ENCODE peak calls at places on chromosomes 6 and 20, in nine cellular contexts. One of them, this sample, is unnamed.

GRCh38 chr6:168124921-168125320 is 45.9 kb upstream of the FRMD1 start:
- DNase-seq in foreskin keratinocyte: no peak
- DNase-seq in endothelial cell: no peak
- DNase-seq in IMR-90: no peak
- DNase-seq in glutamatergic neuron: no peak
- DNase-seq in fibroblast of lung: no peak
- DNase-seq in HCT116: no peak
- DNase-seq in GM20000: no peak
- DNase-seq in GM12865: no peak
- DNase-seq in this sample: peak

GRCh38 chr6:151275121-151275520 is 35.4 kb downstream of the AKAP12 start:
- DNase-seq in IMR-90: no peak
- DNase-seq in HCT116: no peak
- DNase-seq in endothelial cell: no peak
- DNase-seq in GM12865: no peak
- DNase-seq in GM20000: no peak
- DNase-seq in fibroblast of lung: no peak
- DNase-seq in glutamatergic neuron: no peak
- DNase-seq in foreskin keratinocyte: no peak
- DNase-seq in this sample: no peak

GRCh38 chr6:83051386-83052172 is 14.1 kb downstream of the UBE3D start:
- DNase-seq in IMR-90: no peak
- DNase-seq in endothelial cell: no peak
- DNase-seq in fibroblast of lung: no peak
- DNase-seq in HCT116: no peak
- DNase-seq in foreskin keratinocyte: no peak
- DNase-seq in glutamatergic neuron: no peak
- DNase-seq in GM20000: no peak
- DNase-seq in GM12865: no peak
- DNase-seq in this sample: no peak

GRCh38 chr6:36592221-36592655 is 1.9 kb upstream of the SRSF3 start:
- DNase-seq in endothelial cell: no peak
- DNase-seq in fibroblast of lung: no peak
- DNase-seq in HCT116: no peak
- DNase-seq in glutamatergic neuron: no peak
- DNase-seq in IMR-90: no peak
- DNase-seq in GM12865: peak
- DNase-seq in foreskin keratinocyte: no peak
- DNase-seq in GM20000: peak
- DNase-seq in this sample: no peak

GRCh38 chr6:33356295-33356694 is 35.3 kb upstream of the KIFC1 start:
- DNase-seq in GM20000: no peak
- DNase-seq in endothelial cell: no peak
- DNase-seq in GM12865: no peak
- DNase-seq in fibroblast of lung: no peak
- DNase-seq in IMR-90: no peak
- DNase-seq in foreskin keratinocyte: no peak
- DNase-seq in HCT116: no peak
- DNase-seq in glutamatergic neuron: no peak
- DNase-seq in this sample: no peak

GRCh38 chr20:39429716-39430115 is 467.6 kb downstream of the DHX35 start:
- DNase-seq in GM20000: no peak
- DNase-seq in endothelial cell: peak
- DNase-seq in fibroblast of lung: no peak
- DNase-seq in GM12865: no peak
- DNase-seq in IMR-90: no peak
- DNase-seq in glutamatergic neuron: no peak
- DNase-seq in HCT116: no peak
- DNase-seq in foreskin keratinocyte: no peak
- DNase-seq in this sample: no peak

GRCh38 chr20:38147166-38147565 is 17.9 kb downstream of the TGM2 start:
- DNase-seq in IMR-90: no peak
- DNase-seq in glutamatergic neuron: no peak
- DNase-seq in fibroblast of lung: no peak
- DNase-seq in endothelial cell: no peak
- DNase-seq in HCT116: no peak
- DNase-seq in GM12865: no peak
- DNase-seq in GM20000: no peak
- DNase-seq in foreskin keratinocyte: no peak
- DNase-seq in this sample: no peak

GRCh38 chr20:25083773-25084615 is 2.1 kb upstream of the VSX1 start:
- DNase-seq in glutamatergic neuron: no peak
- DNase-seq in HCT116: no peak
- DNase-seq in endothelial cell: no peak
- DNase-seq in foreskin keratinocyte: peak
- DNase-seq in fibroblast of lung: no peak
- DNase-seq in GM12865: no peak
- DNase-seq in GM20000: no peak
- DNase-seq in IMR-90: no peak
- DNase-seq in this sample: peak

GRCh38 chr6:19303381-19303780 is 533.8 kb upstream of the ID4 start:
- DNase-seq in GM20000: no peak
- DNase-seq in foreskin keratinocyte: no peak
- DNase-seq in HCT116: no peak
- DNase-seq in endothelial cell: no peak
- DNase-seq in fibroblast of lung: peak
- DNase-seq in IMR-90: no peak
- DNase-seq in GM12865: no peak
- DNase-seq in glutamatergic neuron: no peak
- DNase-seq in this sample: no peak

GRCh38 chr6:131135244-131136020 is at the start of gene AKAP7:
- DNase-seq in endothelial cell: peak
- DNase-seq in GM20000: peak
- DNase-seq in foreskin keratinocyte: peak
- DNase-seq in HCT116: peak
- DNase-seq in GM12865: peak
- DNase-seq in glutamatergic neuron: peak
- DNase-seq in IMR-90: peak
- DNase-seq in fibroblast of lung: peak
- DNase-seq in this sample: peak

GRCh38 chr6:128822271-128822670 is 60.7 kb upstream of the LAMA2 start:
- DNase-seq in IMR-90: peak
- DNase-seq in endothelial cell: no peak
- DNase-seq in foreskin keratinocyte: no peak
- DNase-seq in GM12865: no peak
- DNase-seq in glutamatergic neuron: no peak
- DNase-seq in GM20000: no peak
- DNase-seq in HCT116: no peak
- DNase-seq in fibroblast of lung: peak
- DNase-seq in this sample: no peak

GRCh38 chr6:25296980-25297379 is 17.8 kb downstream of the CARMIL1 start:
- DNase-seq in fibroblast of lung: peak
- DNase-seq in foreskin keratinocyte: no peak
- DNase-seq in GM20000: no peak
- DNase-seq in glutamatergic neuron: no peak
- DNase-seq in IMR-90: peak
- DNase-seq in GM12865: no peak
- DNase-seq in endothelial cell: no peak
- DNase-seq in HCT116: no peak
- DNase-seq in this sample: no peak

GRCh38 chr20:48919882-48920526 is 1.5 kb upstream of the ARFGEF2 start:
- DNase-seq in glutamatergic neuron: peak
- DNase-seq in fibroblast of lung: no peak
- DNase-seq in HCT116: no peak
- DNase-seq in IMR-90: no peak
- DNase-seq in GM20000: no peak
- DNase-seq in endothelial cell: no peak
- DNase-seq in GM12865: no peak
- DNase-seq in foreskin keratinocyte: no peak
- DNase-seq in this sample: no peak

GRCh38 chr6:151911401-151911800 is 103.9 kb downstream of the ESR1 start:
- DNase-seq in fibroblast of lung: no peak
- DNase-seq in IMR-90: no peak
- DNase-seq in glutamatergic neuron: no peak
- DNase-seq in GM20000: no peak
- DNase-seq in foreskin keratinocyte: peak
- DNase-seq in GM12865: no peak
- DNase-seq in endothelial cell: no peak
- DNase-seq in HCT116: no peak
- DNase-seq in this sample: no peak

DNA sequence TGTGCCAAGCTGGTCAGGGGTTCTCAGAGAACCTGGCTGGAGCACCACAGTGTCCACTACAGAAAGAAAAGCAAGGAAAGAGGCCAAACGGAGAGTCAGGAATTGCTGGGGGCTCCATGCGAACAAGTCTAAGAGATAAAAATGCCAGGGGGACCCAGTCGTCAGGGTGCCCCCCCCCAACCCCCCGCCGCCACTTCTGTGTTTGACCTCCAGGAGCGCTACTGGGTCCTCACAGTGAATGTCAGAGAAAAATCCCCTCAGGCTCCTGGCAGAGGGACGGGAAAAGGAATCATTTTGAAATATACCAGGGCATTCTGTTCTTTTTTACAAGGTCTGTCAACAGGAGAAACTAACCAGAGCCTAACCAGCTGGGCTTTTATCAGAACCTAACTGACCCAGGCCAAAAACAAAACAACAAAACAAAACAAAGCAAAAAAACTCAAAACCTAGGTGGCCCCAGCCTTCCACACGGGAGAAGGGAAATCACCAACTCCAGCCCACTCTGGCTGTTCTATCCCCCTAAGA is 17.9 kb upstream of the NELFCD start:
- DNase-seq in endothelial cell: no peak
- DNase-seq in IMR-90: no peak
- DNase-seq in GM12865: no peak
- DNase-seq in GM20000: no peak
- DNase-seq in glutamatergic neuron: no peak
- DNase-seq in fibroblast of lung: no peak
- DNase-seq in HCT116: no peak
- DNase-seq in foreskin keratinocyte: no peak
- DNase-seq in this sample: peak
- TF ChIP-seq CTCF in endothelial cell: peak
- TF ChIP-seq CTCF in IMR-90: no peak
- TF ChIP-seq CTCF in GM12865: no peak
- TF ChIP-seq CTCF in GM20000: no peak
- TF ChIP-seq CTCF in glutamatergic neuron: no peak
- TF ChIP-seq CTCF in fibroblast of lung: no peak
- TF ChIP-seq CTCF in HCT116: peak
- TF ChIP-seq CTCF in foreskin keratinocyte: no peak
- TF ChIP-seq CTCF in this sample: no peak

GRCh38 chr20:46898433-46898832 is 3.8 kb downstream of the EYA2 start:
- DNase-seq in endothelial cell: no peak
- DNase-seq in GM20000: no peak
- DNase-seq in glutamatergic neuron: no peak
- DNase-seq in IMR-90: no peak
- DNase-seq in foreskin keratinocyte: no peak
- DNase-seq in HCT116: no peak
- DNase-seq in fibroblast of lung: no peak
- DNase-seq in GM12865: peak
- DNase-seq in this sample: no peak
- TF ChIP-seq CTCF in endothelial cell: no peak
- TF ChIP-seq CTCF in GM20000: no peak
- TF ChIP-seq CTCF in glutamatergic neuron: no peak
- TF ChIP-seq CTCF in IMR-90: no peak
- TF ChIP-seq CTCF in foreskin keratinocyte: no peak
- TF ChIP-seq CTCF in HCT116: no peak
- TF ChIP-seq CTCF in fibroblast of lung: no peak
- TF ChIP-seq CTCF in GM12865: no peak
- TF ChIP-seq CTCF in this sample: no peak

GRCh38 chr6:93417421-93417996 is 1.9 kb downstream of the EPHA7 start:
- DNase-seq in foreskin keratinocyte: peak
- DNase-seq in fibroblast of lung: peak
- DNase-seq in IMR-90: no peak
- DNase-seq in endothelial cell: peak
- DNase-seq in GM12865: no peak
- DNase-seq in glutamatergic neuron: no peak
- DNase-seq in HCT116: no peak
- DNase-seq in GM20000: peak
- DNase-seq in this sample: no peak

GRCh38 chr6:93418113-93418447 is 1.3 kb downstream of the EPHA7 start:
- DNase-seq in fibroblast of lung: no peak
- DNase-seq in glutamatergic neuron: no peak
- DNase-seq in GM12865: no peak
- DNase-seq in foreskin keratinocyte: no peak
- DNase-seq in GM20000: peak
- DNase-seq in endothelial cell: no peak
- DNase-seq in HCT116: no peak
- DNase-seq in IMR-90: no peak
- DNase-seq in this sample: no peak

GRCh38 chr6:93420163-93420806 is 926 bp upstream of the EPHA7 start:
- DNase-seq in GM12865: no peak
- DNase-seq in HCT116: no peak
- DNase-seq in IMR-90: no peak
- DNase-seq in foreskin keratinocyte: peak
- DNase-seq in fibroblast of lung: no peak
- DNase-seq in endothelial cell: no peak
- DNase-seq in glutamatergic neuron: no peak
- DNase-seq in GM20000: no peak
- DNase-seq in this sample: no peak

GRCh38 chr6:93419304-93420162 is at the start of gene EPHA7:
- DNase-seq in GM12865: peak
- DNase-seq in GM20000: peak
- DNase-seq in endothelial cell: peak
- DNase-seq in HCT116: no peak
- DNase-seq in foreskin keratinocyte: peak
- DNase-seq in fibroblast of lung: peak
- DNase-seq in glutamatergic neuron: peak
- DNase-seq in IMR-90: peak
- DNase-seq in this sample: peak

DNA sequence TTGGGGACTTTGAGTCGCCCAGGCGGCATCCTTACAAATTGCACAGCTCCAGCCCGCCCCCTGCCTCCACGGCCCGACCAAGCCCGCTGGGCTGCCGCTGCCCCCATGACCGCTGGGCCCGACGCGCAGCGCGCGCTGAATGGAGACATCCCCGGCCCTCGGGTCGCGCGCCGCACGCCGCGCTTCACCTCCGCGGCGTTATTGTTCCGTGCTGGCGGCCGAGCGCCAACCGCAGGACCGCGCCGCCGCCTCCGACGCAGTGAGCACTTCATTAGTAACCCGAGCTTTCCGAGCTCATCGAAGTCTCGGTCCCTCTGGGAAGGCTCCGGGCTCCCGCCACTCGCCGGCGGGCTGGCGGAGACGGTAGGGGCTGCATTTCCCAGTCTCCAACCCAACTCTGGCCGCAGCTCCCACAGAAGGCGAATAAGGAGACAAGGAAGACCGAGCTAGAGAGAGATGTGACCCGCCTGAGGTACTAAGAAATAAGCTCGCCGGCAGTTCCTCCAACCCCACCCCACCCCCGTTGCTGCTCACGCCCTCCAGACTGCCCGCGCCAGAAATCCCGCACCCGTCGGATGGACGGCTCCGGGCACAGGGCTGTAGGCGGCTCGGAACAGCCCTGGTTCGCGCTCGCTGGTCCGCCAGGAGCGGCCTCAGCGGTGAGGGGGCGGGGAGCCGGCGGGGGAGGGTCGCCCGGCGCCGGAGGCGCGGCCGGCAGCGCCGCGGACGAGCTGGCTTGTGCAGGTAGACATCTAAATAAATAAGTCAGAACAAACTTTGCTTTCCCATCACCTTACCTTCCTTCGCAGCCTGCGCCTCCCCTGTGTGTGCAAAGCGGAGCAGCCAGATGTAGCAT is 683 bp downstream of the EPHA7 start:
- DNase-seq in endothelial cell: peak
- DNase-seq in glutamatergic neuron: peak
- DNase-seq in GM12865: no peak
- DNase-seq in GM20000: peak
- DNase-seq in HCT116: no peak
- DNase-seq in foreskin keratinocyte: peak
- DNase-seq in IMR-90: no peak
- DNase-seq in fibroblast of lung: peak
- DNase-seq in this sample: peak
- TF ChIP-seq CTCF in endothelial cell: peak
- TF ChIP-seq CTCF in glutamatergic neuron: no peak
- TF ChIP-seq CTCF in GM12865: no peak
- TF ChIP-seq CTCF in GM20000: no peak
- TF ChIP-seq CTCF in HCT116: no peak
- TF ChIP-seq CTCF in foreskin keratinocyte: no peak
- TF ChIP-seq CTCF in IMR-90: no peak
- TF ChIP-seq CTCF in fibroblast of lung: peak
- TF ChIP-seq CTCF in this sample: peak

GRCh38 chr6:41682497-41682961 is 44.3 kb downstream of the MDFI start:
- DNase-seq in fibroblast of lung: no peak
- DNase-seq in GM20000: peak
- DNase-seq in HCT116: no peak
- DNase-seq in endothelial cell: no peak
- DNase-seq in foreskin keratinocyte: no peak
- DNase-seq in glutamatergic neuron: no peak
- DNase-seq in GM12865: peak
- DNase-seq in IMR-90: no peak
- DNase-seq in this sample: no peak
- TF ChIP-seq CTCF in fibroblast of lung: no peak
- TF ChIP-seq CTCF in GM20000: no peak
- TF ChIP-seq CTCF in HCT116: no peak
- TF ChIP-seq CTCF in endothelial cell: peak
- TF ChIP-seq CTCF in foreskin keratinocyte: no peak
- TF ChIP-seq CTCF in glutamatergic neuron: peak
- TF ChIP-seq CTCF in GM12865: no peak
- TF ChIP-seq CTCF in IMR-90: no peak
- TF ChIP-seq CTCF in this sample: peak